ENCODE peak calls at places on chromosomes 13 and 19, in six cellular contexts. F is breast epithelium, W is lower leg skin, U is A549, Y is IMR-90, C is tibial nerve. Q is an unnamed sample.

GRCh38 chr19:5718032-5718578 is 1.8 kb downstream of the LONP1 start:
- DNase-seq in U (no peak), C (no peak), F (no peak), Y (peak; percentile 72), W (no peak), Q (no peak)

GRCh38 chr13:105410602-105411001 is 1124.9 kb downstream of the EFNB2 start:
- DNase-seq in C (peak; percentile 47), U (peak; percentile 45), F (peak; percentile 62), W (peak; percentile 85), Y (peak; percentile 12), Q (peak; percentile 25)

GRCh38 chr13:102945324-102945815 is 99.5 kb downstream of the ERCC5 start:
- DNase-seq in Y (no peak), C (no peak), U (no peak), F (no peak), W (no peak), Q (no peak)

GRCh38 chr13:51371768-51372399 is 32.4 kb downstream of the SERPINE3 start:
- DNase-seq in U (no peak), Y (no peak), W (no peak), F (no peak), C (no peak), Q (no peak)

GRCh38 chr13:95564948-95565347 is 12.4 kb downstream of the CLDN10 start:
- DNase-seq in C (no peak), U (no peak), Y (peak; percentile 34), F (no peak), W (no peak), Q (no peak)

GRCh38 chr13:75294110-75294509 is 187.9 kb downstream of the TBC1D4 start:
- DNase-seq in F (no peak), W (no peak), C (no peak), Y (no peak), U (no peak), Q (no peak)

GRCh38 chr19:50311723-50312635 is 17.2 kb downstream of the KCNC3 start:
- DNase-seq in C (no peak), U (peak; percentile 82), W (no peak), Y (no peak), F (no peak), Q (peak; percentile 79)

GRCh38 chr13:99261040-99261439 is 2.9 kb upstream of the GPR18 start:
- DNase-seq in W (no peak), C (no peak), U (no peak), Y (no peak), F (no peak), Q (no peak)

GRCh38 chr19:7743425-7743841 is 3.9 kb downstream of the CD209 start:
- DNase-seq in W (no peak), U (no peak), F (no peak), Y (no peak), C (no peak), Q (no peak)

GRCh38 chr13:42720116-42720857 is 61.1 kb upstream of the FAM216B start:
- DNase-seq in Y (peak; percentile 99), F (no peak), C (no peak), W (no peak), U (peak; percentile 81), Q (peak; percentile 52)

GRCh38 chr19:51821921-51822716 is 27.2 kb downstream of the FPR3 start:
- DNase-seq in W (no peak), U (no peak), F (no peak), C (no peak), Y (no peak), Q (no peak)

GRCh38 chr19:38055655-38056521 is 148.9 kb downstream of the SIPA1L3 start:
- DNase-seq in U (no peak), F (no peak), C (no peak), W (no peak), Y (no peak), Q (peak; percentile 60)

GRCh38 chr13:85985791-85986190 is 186.6 kb upstream of the SLITRK6 start:
- DNase-seq in C (no peak), F (no peak), W (no peak), U (no peak), Y (no peak), Q (no peak)

GRCh38 chr13:31722684-31723083 is 16.6 kb upstream of the RXFP2 start:
- DNase-seq in W (no peak), F (no peak), C (no peak), Y (no peak), U (no peak), Q (no peak)

GRCh38 chr13:77330009-77330471 is 3.1 kb upstream of the MYCBP2 start:
- DNase-seq in F (no peak), W (no peak), U (no peak), Y (no peak), C (no peak), Q (no peak)

GRCh38 chr13:48222358-48223015 is 10.5 kb upstream of the ITM2B start:
- DNase-seq in Y (peak; percentile 42), C (peak; percentile 65), W (no peak), U (no peak), F (no peak), Q (peak; percentile 75)

GRCh38 chr13:109422163-109422562 is 364.2 kb downstream of the IRS2 start:
- DNase-seq in F (no peak), U (no peak), C (no peak), Y (no peak), W (no peak), Q (no peak)

GRCh38 chr19:50333235-50333736 is 4.1 kb upstream of the KCNC3 start:
- DNase-seq in F (peak; percentile 94), Y (peak; percentile 67), C (peak; percentile 50), U (peak; percentile 98), W (peak; percentile 96), Q (peak; percentile 97)

GRCh38 chr19:33458807-33459206 is 62.8 kb downstream of the PEPD start:
- DNase-seq in U (no peak), Y (no peak), C (no peak), F (peak; percentile 37), W (peak; percentile 60), Q (peak; percentile 12)

GRCh38 chr19:33203529-33203928 is 9.4 kb downstream of the LRP3 start:
- DNase-seq in Y (no peak), U (no peak), F (no peak), W (no peak), C (no peak), Q (no peak)

GRCh38 chr13:37069597-37070103 is 10.2 kb upstream of the SUPT20H start:
- DNase-seq in F (no peak), C (no peak), U (no peak), Y (no peak), W (no peak), Q (peak; percentile 79)

GRCh38 chr13:20588529-20589110 is 21.7 kb downstream of the IFT88 start:
- DNase-seq in C (no peak), W (no peak), U (no peak), Y (no peak), F (no peak), Q (no peak)

GRCh38 chr13:49046002-49046401 is 70.3 kb downstream of the FNDC3A start:
- DNase-seq in Y (peak; percentile 36), C (no peak), U (no peak), W (no peak), F (no peak), Q (no peak)

DNA sequence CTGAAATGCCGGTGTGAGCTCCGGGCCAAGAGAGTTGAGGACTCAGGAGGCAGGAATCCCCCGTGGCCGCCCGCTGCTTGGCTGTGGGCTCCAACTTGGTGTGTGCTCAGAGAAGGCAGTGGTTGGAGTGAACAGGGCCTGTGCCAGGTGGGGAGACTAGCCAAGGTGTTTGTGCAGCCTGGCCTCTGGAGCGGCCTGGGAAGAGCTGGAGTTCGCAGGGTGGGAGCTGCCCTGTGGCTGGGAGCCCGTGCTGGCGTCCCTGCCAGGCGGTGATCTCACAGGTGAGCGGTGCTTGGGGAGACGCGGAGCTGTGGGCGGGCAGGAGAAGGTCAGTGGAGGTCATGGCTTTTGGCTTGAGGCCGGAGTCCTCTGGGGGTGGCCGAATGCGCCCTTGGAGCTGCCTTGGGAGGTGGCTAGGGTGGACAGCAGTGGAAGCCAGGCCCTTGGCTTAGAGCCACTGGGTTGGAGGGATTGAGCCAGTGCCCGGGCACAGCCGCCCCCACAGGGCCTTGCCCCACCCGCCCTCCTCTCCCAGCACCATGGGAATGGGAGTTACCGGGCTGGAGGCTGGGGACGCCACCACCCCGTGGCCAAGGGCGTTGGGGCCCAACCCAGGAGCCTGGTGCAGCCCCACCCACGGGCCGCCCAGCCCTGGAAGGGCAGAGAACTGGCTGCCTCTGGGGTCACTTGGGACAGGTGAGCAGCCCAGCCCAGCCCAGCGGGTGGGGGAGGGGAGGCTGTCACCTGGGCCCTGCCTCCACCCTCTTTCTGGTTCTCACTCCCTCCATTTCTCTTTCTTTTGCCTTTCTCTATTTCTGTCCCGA is 7.1 kb upstream of the CIRBP start:
- DNase-seq in C (no peak), F (peak; percentile 84), Y (peak; percentile 43), U (peak; percentile 80), W (peak; percentile 95), Q (peak; percentile 96)
- TF ChIP-seq POLR2A in C (no peak), F (no peak), Y (no peak), U (peak; percentile 10), W (no peak), Q (peak; percentile 39)

GRCh38 chr19:40235238-40236025 is 8.9 kb upstream of the CCNP start:
- DNase-seq in F (no peak), C (no peak), Y (no peak), W (no peak), U (no peak), Q (peak; percentile 80)
- TF ChIP-seq CTCF in F (no peak), C (no peak), Y (peak; percentile 25), W (no peak), U (peak; percentile 29), Q (no peak)

DNA sequence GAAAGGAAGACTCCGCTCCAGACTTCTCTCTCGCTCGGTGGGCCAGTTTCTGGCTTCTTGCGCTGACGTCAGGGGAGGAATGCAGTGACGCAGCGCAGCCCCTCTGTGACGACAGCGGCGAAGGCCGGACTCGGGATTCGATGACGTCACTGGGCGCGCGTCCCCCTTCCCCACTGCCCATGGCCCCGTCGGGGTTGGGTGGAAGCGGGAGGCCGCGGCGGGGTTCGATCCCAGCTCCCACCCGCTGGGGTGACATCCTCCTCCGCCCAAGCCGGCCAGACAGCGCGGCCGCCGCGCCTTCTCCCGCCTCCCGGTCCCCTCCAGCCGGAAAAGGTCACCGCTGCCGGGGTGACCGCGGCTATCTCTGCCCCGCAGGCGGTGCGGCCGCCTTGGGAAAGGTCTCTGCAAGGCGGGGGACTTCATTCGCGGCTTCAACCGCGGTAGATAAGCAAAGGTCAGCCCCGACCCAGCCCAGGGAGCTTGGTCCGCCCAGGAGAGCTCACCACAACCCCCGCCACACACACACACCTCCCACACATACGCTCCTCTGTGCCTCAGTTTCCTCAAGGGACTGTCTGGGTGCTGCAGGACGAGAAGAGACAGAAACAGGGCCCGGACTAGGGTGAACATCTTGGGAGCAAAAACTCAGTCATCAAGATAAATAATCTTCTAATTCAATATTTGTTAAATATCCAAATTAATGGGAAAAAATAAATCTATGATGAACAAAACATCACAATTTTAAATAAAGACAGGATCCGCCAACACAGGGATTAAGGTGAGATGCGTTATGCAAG is 844 bp upstream of the RFX1 start:
- DNase-seq in W (peak; percentile 97), U (no peak), F (peak; percentile 84), C (no peak), Y (no peak), Q (peak; percentile 77)
- TF ChIP-seq POLR2A in W (no peak), U (no peak), F (peak; percentile 26), C (no peak), Y (peak; percentile 73), Q (no peak)

DNA sequence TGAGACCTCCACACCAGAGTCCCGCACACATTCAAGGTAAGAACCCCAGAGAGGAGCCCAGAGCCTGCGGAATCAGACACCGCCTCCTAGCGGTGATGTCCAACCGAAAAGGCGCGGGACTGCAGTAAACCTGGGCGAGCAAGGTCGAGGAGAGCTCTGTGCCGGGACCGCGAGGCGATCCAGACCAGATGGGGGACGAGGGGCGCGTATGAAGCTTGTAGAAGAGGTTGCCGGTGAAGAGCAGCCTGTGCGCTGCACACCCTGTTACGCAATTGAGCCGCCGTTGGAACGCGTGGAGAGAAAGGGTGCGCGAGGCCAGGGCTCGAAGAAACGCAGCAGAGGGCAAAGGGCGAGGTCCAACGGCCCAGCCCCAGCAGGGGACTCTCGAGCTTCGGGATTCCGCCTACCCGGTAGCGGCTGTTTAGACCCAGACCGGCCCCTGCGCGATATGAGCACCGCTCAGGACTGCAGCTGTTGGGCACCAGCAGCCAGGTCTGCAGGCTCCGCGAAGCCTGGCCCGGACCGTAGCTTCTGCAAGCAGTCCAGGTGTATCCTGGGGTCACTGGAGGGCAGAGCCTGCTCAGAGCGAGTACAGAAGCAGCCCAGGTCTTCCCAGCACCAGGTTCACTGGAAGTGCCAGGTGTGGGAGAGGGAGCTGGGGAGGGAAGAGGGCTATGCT is 65.9 kb upstream of the ZNF599 start:
- DNase-seq in Y (no peak), F (no peak), U (peak; percentile 32), C (no peak), W (no peak), Q (no peak)
- TF ChIP-seq CTCF in Y (no peak), F (no peak), U (peak; percentile 22), C (no peak), W (no peak), Q (peak; percentile 31)

Q was measured in upper lobe of left lung.